ENCODE peak calls at places on chromosomes 11 and 22, in six cellular contexts. One of them, this sample, is unnamed.

GRCh38 chr22:36162127-36163034 is 1.8 kb upstream of the APOL3 start:
- DNase-seq in naive thymus-derived CD4-positive, alpha-beta T cell: no peak
- DNase-seq in NAMALWA: peak
- DNase-seq in GM18507: no peak
- DNase-seq in activated T-cell treated with anti-CD3 and anti-CD28 coated beads for 1 hour: no peak
- DNase-seq in anterior cingulate cortex: no peak
- DNase-seq in this sample: no peak

GRCh38 chr22:30017375-30017774 is 62.9 kb upstream of the HORMAD2 start:
- DNase-seq in naive thymus-derived CD4-positive, alpha-beta T cell: no peak
- DNase-seq in NAMALWA: no peak
- DNase-seq in GM18507: no peak
- DNase-seq in activated T-cell treated with anti-CD3 and anti-CD28 coated beads for 1 hour: no peak
- DNase-seq in anterior cingulate cortex: no peak
- DNase-seq in this sample: no peak

GRCh38 chr22:39241632-39242388 is 3.0 kb downstream of the PDGFB start:
- DNase-seq in naive thymus-derived CD4-positive, alpha-beta T cell: no peak
- DNase-seq in NAMALWA: no peak
- DNase-seq in GM18507: no peak
- DNase-seq in activated T-cell treated with anti-CD3 and anti-CD28 coated beads for 1 hour: no peak
- DNase-seq in anterior cingulate cortex: no peak
- DNase-seq in this sample: no peak

GRCh38 chr22:37069319-37069718 is 17.8 kb downstream of the KCTD17 start:
- DNase-seq in naive thymus-derived CD4-positive, alpha-beta T cell: no peak
- DNase-seq in NAMALWA: no peak
- DNase-seq in GM18507: no peak
- DNase-seq in activated T-cell treated with anti-CD3 and anti-CD28 coated beads for 1 hour: no peak
- DNase-seq in anterior cingulate cortex: no peak
- DNase-seq in this sample: no peak

GRCh38 chr11:113202431-113202830 is 112.0 kb upstream of the TTC12 start:
- DNase-seq in naive thymus-derived CD4-positive, alpha-beta T cell: no peak
- DNase-seq in NAMALWA: no peak
- DNase-seq in GM18507: no peak
- DNase-seq in activated T-cell treated with anti-CD3 and anti-CD28 coated beads for 1 hour: no peak
- DNase-seq in anterior cingulate cortex: no peak
- DNase-seq in this sample: no peak

GRCh38 chr11:94740975-94741707 is 27.0 kb upstream of the AMOTL1 start:
- DNase-seq in naive thymus-derived CD4-positive, alpha-beta T cell: no peak
- DNase-seq in NAMALWA: peak
- DNase-seq in GM18507: no peak
- DNase-seq in activated T-cell treated with anti-CD3 and anti-CD28 coated beads for 1 hour: no peak
- DNase-seq in anterior cingulate cortex: no peak
- DNase-seq in this sample: peak

GRCh38 chr11:18844753-18845367 is 53.3 kb upstream of the PTPN5 start:
- DNase-seq in naive thymus-derived CD4-positive, alpha-beta T cell: no peak
- DNase-seq in NAMALWA: peak
- DNase-seq in GM18507: no peak
- DNase-seq in activated T-cell treated with anti-CD3 and anti-CD28 coated beads for 1 hour: no peak
- DNase-seq in anterior cingulate cortex: no peak
- DNase-seq in this sample: peak

GRCh38 chr11:30488304-30488998 is 97.7 kb downstream of the MPPED2 start:
- DNase-seq in naive thymus-derived CD4-positive, alpha-beta T cell: no peak
- DNase-seq in NAMALWA: no peak
- DNase-seq in GM18507: no peak
- DNase-seq in activated T-cell treated with anti-CD3 and anti-CD28 coated beads for 1 hour: no peak
- DNase-seq in anterior cingulate cortex: no peak
- DNase-seq in this sample: no peak

GRCh38 chr11:119284344-119285157 is 32.4 kb downstream of the MCAM start:
- DNase-seq in naive thymus-derived CD4-positive, alpha-beta T cell: no peak
- DNase-seq in NAMALWA: peak
- DNase-seq in GM18507: peak
- DNase-seq in activated T-cell treated with anti-CD3 and anti-CD28 coated beads for 1 hour: no peak
- DNase-seq in anterior cingulate cortex: no peak
- DNase-seq in this sample: no peak

GRCh38 chr11:120231963-120232362 is 8.0 kb upstream of the POU2F3 start:
- DNase-seq in naive thymus-derived CD4-positive, alpha-beta T cell: no peak
- DNase-seq in NAMALWA: no peak
- DNase-seq in GM18507: no peak
- DNase-seq in activated T-cell treated with anti-CD3 and anti-CD28 coated beads for 1 hour: no peak
- DNase-seq in anterior cingulate cortex: no peak
- DNase-seq in this sample: no peak

GRCh38 chr11:39304586-39304985 is 2154.9 kb downstream of the LRRC4C start:
- DNase-seq in naive thymus-derived CD4-positive, alpha-beta T cell: no peak
- DNase-seq in NAMALWA: no peak
- DNase-seq in GM18507: no peak
- DNase-seq in activated T-cell treated with anti-CD3 and anti-CD28 coated beads for 1 hour: no peak
- DNase-seq in anterior cingulate cortex: no peak
- DNase-seq in this sample: no peak

GRCh38 chr22:29268511-29269229 is 602 bp downstream of the EWSR1 start:
- DNase-seq in naive thymus-derived CD4-positive, alpha-beta T cell: no peak
- DNase-seq in NAMALWA: peak
- DNase-seq in GM18507: no peak
- DNase-seq in activated T-cell treated with anti-CD3 and anti-CD28 coated beads for 1 hour: peak
- DNase-seq in anterior cingulate cortex: no peak
- DNase-seq in this sample: peak

GRCh38 chr22:36201630-36202312 is at the start of gene APOL4:
- DNase-seq in naive thymus-derived CD4-positive, alpha-beta T cell: no peak
- DNase-seq in NAMALWA: no peak
- DNase-seq in GM18507: no peak
- DNase-seq in activated T-cell treated with anti-CD3 and anti-CD28 coated beads for 1 hour: no peak
- DNase-seq in anterior cingulate cortex: no peak
- DNase-seq in this sample: no peak

GRCh38 chr22:43484227-43484626 is 72.4 kb downstream of the MPPED1 start:
- DNase-seq in naive thymus-derived CD4-positive, alpha-beta T cell: no peak
- DNase-seq in NAMALWA: no peak
- DNase-seq in GM18507: no peak
- DNase-seq in activated T-cell treated with anti-CD3 and anti-CD28 coated beads for 1 hour: no peak
- DNase-seq in anterior cingulate cortex: no peak
- DNase-seq in this sample: no peak

GRCh38 chr11:34644669-34645406 is 23.9 kb downstream of the EHF start:
- DNase-seq in naive thymus-derived CD4-positive, alpha-beta T cell: no peak
- DNase-seq in NAMALWA: no peak
- DNase-seq in GM18507: no peak
- DNase-seq in activated T-cell treated with anti-CD3 and anti-CD28 coated beads for 1 hour: no peak
- DNase-seq in anterior cingulate cortex: no peak
- DNase-seq in this sample: no peak

GRCh38 chr11:86228967-86229330 is 15.6 kb upstream of the EED start:
- DNase-seq in naive thymus-derived CD4-positive, alpha-beta T cell: peak
- DNase-seq in NAMALWA: no peak
- DNase-seq in GM18507: no peak
- DNase-seq in activated T-cell treated with anti-CD3 and anti-CD28 coated beads for 1 hour: no peak
- DNase-seq in anterior cingulate cortex: no peak
- DNase-seq in this sample: no peak

GRCh38 chr22:41825376-41825775 is 7.5 kb upstream of the SREBF2 start:
- DNase-seq in naive thymus-derived CD4-positive, alpha-beta T cell: no peak
- DNase-seq in NAMALWA: no peak
- DNase-seq in GM18507: no peak
- DNase-seq in activated T-cell treated with anti-CD3 and anti-CD28 coated beads for 1 hour: no peak
- DNase-seq in anterior cingulate cortex: no peak
- DNase-seq in this sample: no peak

GRCh38 chr11:68120212-68121066 is 749 bp downstream of the CHKA start:
- DNase-seq in naive thymus-derived CD4-positive, alpha-beta T cell: peak
- DNase-seq in NAMALWA: peak
- DNase-seq in GM18507: no peak
- DNase-seq in activated T-cell treated with anti-CD3 and anti-CD28 coated beads for 1 hour: peak
- DNase-seq in anterior cingulate cortex: no peak
- DNase-seq in this sample: peak

GRCh38 chr11:14275081-14275480 is 83.9 kb downstream of the RRAS2 start:
- DNase-seq in naive thymus-derived CD4-positive, alpha-beta T cell: no peak
- DNase-seq in NAMALWA: no peak
- DNase-seq in GM18507: no peak
- DNase-seq in activated T-cell treated with anti-CD3 and anti-CD28 coated beads for 1 hour: no peak
- DNase-seq in anterior cingulate cortex: no peak
- DNase-seq in this sample: no peak

GRCh38 chr11:124233376-124233775 is 7.5 kb upstream of the OR8G1 start:
- DNase-seq in naive thymus-derived CD4-positive, alpha-beta T cell: no peak
- DNase-seq in NAMALWA: no peak
- DNase-seq in GM18507: no peak
- DNase-seq in activated T-cell treated with anti-CD3 and anti-CD28 coated beads for 1 hour: no peak
- DNase-seq in anterior cingulate cortex: no peak
- DNase-seq in this sample: no peak

GRCh38 chr11:6674856-6675255 is 8.3 kb downstream of the MRPL17 start:
- DNase-seq in naive thymus-derived CD4-positive, alpha-beta T cell: no peak
- DNase-seq in NAMALWA: no peak
- DNase-seq in GM18507: no peak
- DNase-seq in activated T-cell treated with anti-CD3 and anti-CD28 coated beads for 1 hour: no peak
- DNase-seq in anterior cingulate cortex: no peak
- DNase-seq in this sample: no peak

GRCh38 chr11:133474461-133474860 is 57.8 kb downstream of the OPCML start:
- DNase-seq in naive thymus-derived CD4-positive, alpha-beta T cell: no peak
- DNase-seq in NAMALWA: no peak
- DNase-seq in GM18507: no peak
- DNase-seq in activated T-cell treated with anti-CD3 and anti-CD28 coated beads for 1 hour: no peak
- DNase-seq in anterior cingulate cortex: no peak
- DNase-seq in this sample: no peak

GRCh38 chr11:250740-251299 is 14.0 kb downstream of the PSMD13 start:
- DNase-seq in naive thymus-derived CD4-positive, alpha-beta T cell: peak
- DNase-seq in NAMALWA: peak
- DNase-seq in GM18507: no peak
- DNase-seq in activated T-cell treated with anti-CD3 and anti-CD28 coated beads for 1 hour: peak
- DNase-seq in anterior cingulate cortex: no peak
- DNase-seq in this sample: no peak

GRCh38 chr11:111021131-111021530 is 224.4 kb upstream of the POU2AF2 start:
- DNase-seq in naive thymus-derived CD4-positive, alpha-beta T cell: no peak
- DNase-seq in NAMALWA: no peak
- DNase-seq in GM18507: no peak
- DNase-seq in activated T-cell treated with anti-CD3 and anti-CD28 coated beads for 1 hour: no peak
- DNase-seq in anterior cingulate cortex: no peak
- DNase-seq in this sample: no peak

GRCh38 chr11:1193326-1194230 is 29.3 kb upstream of the MUC5B start:
- DNase-seq in naive thymus-derived CD4-positive, alpha-beta T cell: no peak
- DNase-seq in NAMALWA: no peak
- DNase-seq in GM18507: no peak
- DNase-seq in activated T-cell treated with anti-CD3 and anti-CD28 coated beads for 1 hour: no peak
- DNase-seq in anterior cingulate cortex: no peak
- DNase-seq in this sample: no peak

GRCh38 chr11:12177739-12178338 is 67.4 kb downstream of the MICAL2 start:
- DNase-seq in naive thymus-derived CD4-positive, alpha-beta T cell: no peak
- DNase-seq in NAMALWA: no peak
- DNase-seq in GM18507: no peak
- DNase-seq in activated T-cell treated with anti-CD3 and anti-CD28 coated beads for 1 hour: no peak
- DNase-seq in anterior cingulate cortex: no peak
- DNase-seq in this sample: no peak

GRCh38 chr11:122340607-122341006 is 224.6 kb upstream of the BLID start:
- DNase-seq in naive thymus-derived CD4-positive, alpha-beta T cell: no peak
- DNase-seq in NAMALWA: no peak
- DNase-seq in GM18507: no peak
- DNase-seq in activated T-cell treated with anti-CD3 and anti-CD28 coated beads for 1 hour: no peak
- DNase-seq in anterior cingulate cortex: no peak
- DNase-seq in this sample: no peak

GRCh38 chr11:1161410-1162152 is 3.8 kb downstream of the MUC5AC start:
- DNase-seq in naive thymus-derived CD4-positive, alpha-beta T cell: no peak
- DNase-seq in NAMALWA: no peak
- DNase-seq in GM18507: no peak
- DNase-seq in activated T-cell treated with anti-CD3 and anti-CD28 coated beads for 1 hour: no peak
- DNase-seq in anterior cingulate cortex: no peak
- DNase-seq in this sample: no peak

GRCh38 chr11:35623708-35624168 is 5.5 kb downstream of the FJX1 start:
- DNase-seq in naive thymus-derived CD4-positive, alpha-beta T cell: no peak
- DNase-seq in NAMALWA: no peak
- DNase-seq in GM18507: no peak
- DNase-seq in activated T-cell treated with anti-CD3 and anti-CD28 coated beads for 1 hour: no peak
- DNase-seq in anterior cingulate cortex: no peak
- DNase-seq in this sample: no peak

GRCh38 chr11:44833869-44834452 is 107.2 kb downstream of the TSPAN18 start:
- DNase-seq in naive thymus-derived CD4-positive, alpha-beta T cell: no peak
- DNase-seq in NAMALWA: no peak
- DNase-seq in GM18507: no peak
- DNase-seq in activated T-cell treated with anti-CD3 and anti-CD28 coated beads for 1 hour: no peak
- DNase-seq in anterior cingulate cortex: no peak
- DNase-seq in this sample: no peak